ENCODE peak calls at places on chromosomes 16 and 17, in nine cellular contexts. W, S, E, V, Q, C, H, L and N are unnamed samples.
A peak's percentile ranks its signal among the peaks of the same experiment; 100 is the strongest.

GRCh38 chr17:60506312-60506711 is 19.7 kb downstream of the APPBP2 start:
- DNase-seq in V (peak; percentile 31), E (no peak), H (no peak), W (no peak), C (peak; percentile 80), Q (peak; percentile 42), S (no peak), L (no peak), N (peak; percentile 40)

GRCh38 chr16:9123871-9124270 is 32.4 kb downstream of the HAPSTR1 start:
- DNase-seq in S (no peak), H (no peak), W (no peak), E (peak; percentile 76), C (no peak), V (no peak), L (peak; percentile 75), Q (peak; percentile 30), N (peak; percentile 89)

GRCh38 chr17:76163919-76164318 is 22.9 kb upstream of the FOXJ1 start:
- DNase-seq in Q (no peak), H (no peak), L (no peak), S (peak; percentile 10), V (no peak), C (no peak), E (no peak), W (no peak), N (no peak)

GRCh38 chr17:57895382-57896060 is 45.7 kb upstream of the MRPS23 start:
- DNase-seq in W (no peak), S (no peak), Q (no peak), E (no peak), L (peak; percentile 72), C (no peak), V (no peak), H (no peak), N (no peak)

GRCh38 chr17:75814900-75815373 is 29.3 kb downstream of the UNC13D start:
- DNase-seq in C (peak; percentile 66), L (no peak), H (no peak), W (no peak), S (no peak), Q (no peak), E (no peak), V (no peak), N (no peak)

GRCh38 chr17:45355087-45355486 is 38.3 kb upstream of the MAP3K14 start:
- DNase-seq in S (no peak), H (no peak), L (peak; percentile 14), C (no peak), Q (no peak), E (no peak), W (no peak), V (no peak), N (no peak)

GRCh38 chr17:76239538-76240274 is 587 bp downstream of the RNF157 start:
- DNase-seq in C (no peak), H (no peak), E (no peak), W (peak; percentile 63), S (peak; percentile 45), L (peak; percentile 66), V (no peak), Q (no peak), N (no peak)

GRCh38 chr16:51404386-51404785 is 253.3 kb upstream of the SALL1 start:
- DNase-seq in E (no peak), V (no peak), W (no peak), H (no peak), C (no peak), S (no peak), L (no peak), Q (no peak), N (no peak)

GRCh38 chr16:84292032-84292431 is 2.6 kb upstream of the WFDC1 start:
- DNase-seq in L (no peak), C (no peak), E (no peak), V (no peak), H (no peak), S (peak; percentile 34), W (no peak), Q (peak; percentile 73), N (peak; percentile 64)

GRCh38 chr17:79922798-79923197 is 83.6 kb upstream of the CBX4 start:
- DNase-seq in V (no peak), Q (no peak), H (no peak), E (no peak), L (no peak), S (no peak), C (no peak), W (no peak), N (no peak)

GRCh38 chr16:29978564-29979270 is 5.0 kb downstream of the TAOK2 start:
- DNase-seq in L (no peak), S (no peak), H (no peak), V (no peak), W (no peak), E (no peak), C (no peak), Q (no peak), N (no peak)
- TF ChIP-seq CTCF in L (no peak), S (no peak), H (no peak), V (no peak), W (no peak), E (no peak), C (no peak), Q (no peak), N (no peak)

GRCh38 chr17:40417258-40417608 is 463 bp downstream of the TOP2A start:
- DNase-seq in L (no peak), W (peak; percentile 71), H (no peak), S (peak; percentile 60), E (no peak), Q (peak; percentile 34), C (peak; percentile 6), V (peak; percentile 31), N (peak; percentile 66)
- TF ChIP-seq CTCF in L (no peak), W (peak; percentile 24), H (no peak), S (no peak), E (no peak), Q (no peak), C (no peak), V (no peak), N (peak; percentile 3)

GRCh38 chr16:659618-660017 is 8.3 kb upstream of the RHOT2 start:
- DNase-seq in E (no peak), Q (no peak), V (no peak), S (no peak), W (no peak), L (no peak), H (no peak), C (no peak), N (no peak)

GRCh38 chr16:660459-661183 is 7.3 kb upstream of the RHOT2 start:
- DNase-seq in E (peak; percentile 91), Q (peak; percentile 78), L (peak; percentile 92), S (peak; percentile 96), H (no peak), V (peak; percentile 90), C (peak; percentile 76), W (peak; percentile 97), N (no peak)

GRCh38 chr16:657487-657886 is 8.3 kb downstream of the WDR90 start:
- DNase-seq in S (no peak), Q (no peak), H (no peak), W (no peak), E (no peak), V (no peak), L (no peak), C (no peak), N (no peak)

GRCh38 chr16:660132-660458 is 7.8 kb upstream of the RHOT2 start:
- DNase-seq in H (no peak), L (no peak), Q (no peak), W (no peak), S (no peak), V (no peak), E (no peak), C (no peak), N (no peak)

DNA sequence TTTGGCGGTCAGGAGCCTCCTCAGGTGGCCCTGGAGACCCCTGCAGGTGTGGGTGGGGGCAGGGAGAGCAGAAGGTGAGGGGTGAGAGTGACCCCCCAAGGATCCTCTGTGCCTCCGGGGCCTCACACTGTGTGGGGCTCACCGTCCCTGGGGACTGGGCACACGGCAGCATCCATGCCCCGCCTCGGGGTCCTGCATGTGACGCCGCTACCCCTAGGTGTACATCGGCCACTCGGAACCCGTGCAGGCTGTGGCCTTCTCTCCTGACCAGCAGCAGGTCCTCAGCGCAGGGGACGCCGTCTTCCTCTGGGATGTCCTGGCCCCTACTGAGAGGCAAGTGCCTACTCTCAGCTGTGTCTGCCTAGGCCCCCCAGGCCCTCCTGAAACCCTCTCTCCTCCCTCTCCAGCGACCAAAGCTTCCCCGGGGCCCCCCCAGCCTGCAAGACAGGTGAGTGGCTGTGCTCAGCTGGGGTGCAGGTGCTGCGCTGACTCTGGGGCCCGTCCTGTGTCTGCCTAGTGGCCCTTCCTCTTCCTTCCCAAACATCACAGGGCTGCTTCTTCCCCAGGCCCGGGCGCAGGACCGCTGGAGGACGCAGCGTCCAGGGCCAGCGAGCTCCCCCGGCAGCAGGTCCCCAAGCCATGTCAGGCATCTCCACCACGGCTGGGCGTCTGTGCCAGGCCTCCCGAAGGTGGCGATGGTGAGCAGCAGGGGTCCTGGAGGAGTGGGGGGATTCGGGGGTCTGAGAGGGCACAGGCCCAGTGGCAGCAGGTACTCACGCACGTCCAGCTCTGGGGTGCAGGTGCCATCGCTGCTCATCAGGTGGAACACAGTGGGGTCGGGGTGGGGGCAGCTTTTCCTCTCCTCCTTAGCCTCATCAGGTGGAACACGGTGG is 9.0 kb upstream of the RHOT2 start:
- DNase-seq in C (no peak), L (no peak), Q (no peak), E (no peak), V (no peak), S (no peak), W (no peak), H (no peak), N (no peak)
- TF ChIP-seq CTCF in C (peak; percentile 43), L (no peak), Q (peak; percentile 13), E (no peak), V (no peak), S (no peak), W (no peak), H (no peak), N (no peak)

GRCh38 chr16:2586901-2587480 is 49.2 kb downstream of the PDPK1 start:
- DNase-seq in Q (no peak), W (no peak), L (no peak), C (no peak), S (no peak), V (no peak), H (no peak), E (peak; percentile 10), N (no peak)

GRCh38 chr16:2585651-2586081 is 47.8 kb downstream of the PDPK1 start:
- DNase-seq in C (no peak), W (no peak), Q (no peak), L (no peak), V (no peak), E (no peak), H (no peak), S (no peak), N (no peak)

GRCh38 chr16:2584742-2585650 is 47.2 kb downstream of the PDPK1 start:
- DNase-seq in C (no peak), H (no peak), Q (no peak), L (peak; percentile 38), V (no peak), S (no peak), E (no peak), W (no peak), N (no peak)

GRCh38 chr16:2587891-2588565 is 50.2 kb downstream of the PDPK1 start:
- DNase-seq in Q (no peak), W (no peak), C (no peak), S (no peak), L (peak; percentile 36), E (no peak), H (no peak), V (no peak), N (no peak)

DNA sequence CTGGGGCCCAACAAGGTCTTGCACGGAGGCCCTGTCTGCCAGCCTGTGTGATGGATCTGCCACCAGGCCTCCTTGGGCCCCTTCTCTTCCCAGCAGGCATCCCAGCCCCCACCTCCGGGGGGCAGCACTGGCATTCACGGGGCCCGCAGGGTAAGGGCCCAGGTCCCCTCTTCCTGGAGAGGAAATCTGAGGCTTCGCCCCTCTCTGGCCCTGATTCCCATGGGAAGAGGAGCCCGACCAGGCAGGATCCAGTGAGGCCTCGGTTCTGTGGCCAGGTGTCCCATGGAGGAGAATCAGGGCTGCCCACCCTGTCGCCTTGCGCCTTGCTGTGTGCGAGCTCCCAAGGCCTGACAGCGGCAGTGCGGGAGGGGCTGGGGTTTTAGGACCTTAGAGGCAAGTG is 48.4 kb downstream of the PDPK1 start:
- DNase-seq in E (peak; percentile 11), W (peak; percentile 8), Q (no peak), S (peak; percentile 68), V (no peak), H (no peak), L (no peak), C (no peak), N (no peak)
- TF ChIP-seq CTCF in E (peak; percentile 9), W (peak; percentile 33), Q (peak; percentile 25), S (peak; percentile 60), V (no peak), H (no peak), L (no peak), C (peak; percentile 54), N (peak; percentile 32)